ENCODE peak calls at places on chromosomes 11 and 22, in six cellular contexts. O is suprapubic skin, A is colonic mucosa, Y is endothelial cell, R is NCI-H1092, F is IMR-90. G is an unnamed sample.

GRCh38 chr11:78759067-78759466 is 184.4 kb upstream of the NARS2 start:
- DNase-seq in O (no peak), R (peak), F (no peak), A (no peak), Y (no peak), G (no peak)

GRCh38 chr22:45769569-45770210 is 98.1 kb downstream of the ATXN10 start:
- DNase-seq in A (no peak), Y (no peak), F (peak), O (no peak), R (no peak), G (no peak)

GRCh38 chr22:33658775-33659174 is 261.5 kb downstream of the LARGE1 start:
- DNase-seq in A (peak), R (no peak), O (peak), Y (peak), F (peak), G (peak)

GRCh38 chr11:113923572-113923971 is 19.0 kb downstream of the HTR3B start:
- DNase-seq in F (no peak), Y (no peak), O (no peak), A (no peak), R (no peak), G (no peak)

GRCh38 chr11:67572747-67573419 is 10.7 kb upstream of the GSTP1 start:
- DNase-seq in Y (peak), A (peak), F (peak), R (peak), O (no peak), G (peak)

GRCh38 chr22:40273319-40273718 is 73.0 kb upstream of the ADSL start:
- DNase-seq in A (no peak), Y (no peak), F (no peak), O (no peak), R (no peak), G (no peak)

GRCh38 chr11:78905756-78906155 is 331.1 kb upstream of the NARS2 start:
- DNase-seq in Y (no peak), A (no peak), R (no peak), O (no peak), F (no peak), G (no peak)

GRCh38 chr11:57499413-57499982 is 16.0 kb downstream of the SLC43A1 start:
- DNase-seq in F (peak), R (peak), Y (peak), O (peak), A (peak), G (peak)

GRCh38 chr22:50035976-50036375 is 22.1 kb downstream of the TTLL8 start:
- DNase-seq in A (no peak), O (no peak), F (no peak), R (no peak), Y (no peak), G (no peak)

GRCh38 chr11:78230161-78230877 is 41.6 kb downstream of the USP35 start:
- DNase-seq in O (peak), Y (no peak), F (peak), R (no peak), A (no peak), G (no peak)

GRCh38 chr11:16982256-16982671 is 31.9 kb downstream of the PLEKHA7 start:
- DNase-seq in A (no peak), O (no peak), R (no peak), F (no peak), Y (no peak), G (no peak)